ENCODE peak calls at places on chromosomes 13 and 19, in five cellular contexts. E is CD4-positive, CD25-positive, alpha-beta regulatory T cell; G is choroid plexus epithelial cell; R is GM12865; Q is keratinocyte. M is an unnamed sample.

GRCh38 chr19:7924651-7925170 is 1.2 kb downstream of the CTXN1 start:
- DNase-seq in G (no peak), E (no peak), R (no peak), Q (no peak), M (peak; percentile 18)

GRCh38 chr19:43638214-43638990 is 1.2 kb downstream of the CADM4 start:
- DNase-seq in G (no peak), E (no peak), Q (no peak), R (no peak), M (no peak)

GRCh38 chr13:97028441-97029299 is 34.4 kb upstream of the OXGR1 start:
- DNase-seq in R (peak; percentile 37), Q (no peak), G (peak; percentile 68), E (peak; percentile 8), M (peak; percentile 10)

GRCh38 chr19:54893406-54893805 is 12.5 kb upstream of the NCR1 start:
- DNase-seq in E (no peak), G (no peak), R (no peak), Q (no peak), M (no peak)

GRCh38 chr19:33280351-33280921 is 21.9 kb downstream of the CEBPA start:
- DNase-seq in G (no peak), R (peak; percentile 90), Q (no peak), E (no peak), M (peak; percentile 79)

GRCh38 chr13:38674208-38674607 is 12.7 kb upstream of the FREM2 start:
- DNase-seq in Q (no peak), G (no peak), E (no peak), R (no peak), M (no peak)

GRCh38 chr13:72290962-72291681 is 424.1 kb upstream of the DACH1 start:
- DNase-seq in R (no peak), Q (peak; percentile 21), E (no peak), G (peak; percentile 47), M (no peak)

GRCh38 chr13:33016414-33017409 is at the start of gene KL:
- DNase-seq in E (no peak), R (peak; percentile 62), G (no peak), Q (no peak), M (peak; percentile 64)

GRCh38 chr13:24207841-24208240 is 47.3 kb downstream of the SPATA13 start:
- DNase-seq in R (no peak), G (no peak), E (no peak), Q (no peak), M (no peak)

GRCh38 chr13:50574731-50575130 is 268.8 kb downstream of the DLEU7 start:
- DNase-seq in R (no peak), G (peak; percentile 53), Q (no peak), E (no peak), M (no peak)

GRCh38 chr19:9995999-9996398 is 14.3 kb downstream of the COL5A3 start:
- DNase-seq in G (no peak), R (no peak), E (no peak), Q (no peak), M (no peak)

GRCh38 chr19:4303778-4304508 is 455 bp upstream of the FSD1 start:
- DNase-seq in E (no peak), R (no peak), G (no peak), Q (no peak), M (no peak)

GRCh38 chr13:52851153-52851962 is 2.9 kb upstream of the PCDH8 start:
- DNase-seq in Q (no peak), R (peak; percentile 96), E (no peak), G (peak; percentile 13), M (peak; percentile 76)

GRCh38 chr19:861756-862528 is 2.5 kb downstream of the CFD start:
- DNase-seq in E (peak; percentile 53), G (peak; percentile 31), R (peak; percentile 70), Q (no peak), M (peak; percentile 75)

DNA sequence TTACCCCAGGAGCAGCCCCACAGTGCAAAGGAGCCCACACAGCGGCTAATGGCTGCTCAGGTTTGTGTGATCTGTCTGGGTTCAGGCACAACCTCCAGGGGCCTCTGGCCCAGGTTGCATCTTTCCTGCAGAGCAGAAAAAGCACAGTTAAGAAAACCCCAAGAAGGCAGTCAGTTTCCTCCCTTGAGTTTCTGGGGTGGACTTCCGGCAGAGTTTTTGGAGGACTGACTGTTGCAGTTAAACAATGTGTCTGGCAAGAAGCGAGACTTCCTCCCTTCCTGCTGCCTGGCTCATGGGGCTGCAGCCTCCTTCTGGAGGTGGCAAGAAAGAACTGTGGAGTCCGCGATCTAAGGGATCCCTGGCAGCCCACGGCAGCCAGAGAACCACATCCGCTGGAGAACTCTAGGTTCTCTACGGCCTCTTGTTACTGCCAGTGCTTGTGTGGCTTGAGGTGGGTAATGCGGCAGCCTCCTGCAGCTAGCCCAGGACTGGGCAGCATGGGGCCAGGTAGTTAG is 114.4 kb downstream of the ZDHHC20 start:
- DNase-seq in E (peak; percentile 37), R (peak; percentile 70), G (no peak), Q (no peak), M (peak; percentile 31)
- H3K4me3 ChIP-seq in E (peak overlapping the region; percentile 53), R (peak overlapping the region; percentile 63), G (no peak overlapping the region), Q (no peak overlapping the region), M (no peak overlapping the region)

DNA sequence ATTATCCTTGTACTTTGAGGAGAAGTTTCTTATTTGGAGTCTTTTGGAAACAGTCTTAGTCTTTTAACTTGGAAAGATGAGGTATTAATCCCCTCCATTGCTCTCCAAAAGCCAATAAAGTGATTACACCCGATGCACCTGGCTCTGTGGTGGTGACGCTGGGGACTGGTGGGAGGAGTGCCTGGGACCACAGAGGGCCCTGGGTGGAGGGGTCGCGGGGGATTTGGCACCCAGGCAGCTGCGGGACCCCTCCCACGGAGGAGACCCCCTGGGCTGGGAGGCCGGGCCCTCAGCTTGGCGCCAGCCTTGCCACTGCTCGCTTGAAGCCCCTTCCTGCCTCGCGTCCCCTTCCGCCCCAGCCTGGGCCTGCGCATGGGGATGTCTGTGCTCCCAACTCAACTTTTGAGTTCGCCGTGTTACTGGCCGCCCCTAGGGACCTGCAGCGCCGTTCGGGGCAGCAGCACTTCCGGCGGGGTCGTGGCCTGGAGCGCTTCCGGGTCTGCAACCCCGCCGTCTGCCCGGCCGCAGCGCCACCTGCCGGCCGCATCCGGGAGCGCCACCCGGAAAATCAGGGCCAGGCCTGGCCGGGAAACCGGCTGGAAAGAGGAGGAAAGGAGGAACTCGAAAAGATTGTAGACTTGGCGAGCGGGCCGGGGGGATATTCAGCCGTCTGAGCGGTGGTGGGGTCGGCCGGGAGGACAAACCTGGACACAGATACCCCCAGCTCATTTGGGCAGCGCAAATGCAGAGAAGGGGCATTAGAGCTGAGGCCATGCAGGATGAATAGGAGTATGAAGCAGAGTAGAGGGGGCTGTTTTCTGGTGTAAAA is 8.4 kb downstream of the PEAK3 start:
- DNase-seq in G (peak; percentile 65), R (peak; percentile 97), E (peak; percentile 77), Q (no peak), M (peak; percentile 90)
- H3K4me3 ChIP-seq in G (peak overlapping the region; percentile 43), R (peak overlapping the region; percentile 90), E (peak overlapping the region; percentile 32), Q (no peak overlapping the region), M (peak overlapping the region; percentile 97)

GRCh38 chr13:107867701-107868661 is 347.4 kb downstream of the LIG4 start:
- DNase-seq in E (no peak), R (no peak), G (peak; percentile 71), Q (no peak), M (no peak)

GRCh38 chr13:107866007-107866665 is 349.2 kb downstream of the LIG4 start:
- DNase-seq in Q (no peak), E (no peak), G (peak; percentile 48), R (no peak), M (no peak)

GRCh38 chr13:107864543-107865460 is 350.5 kb downstream of the LIG4 start:
- DNase-seq in R (peak; percentile 26), G (peak; percentile 84), E (no peak), Q (no peak), M (no peak)

GRCh38 chr13:107865643-107866006 is 349.7 kb downstream of the LIG4 start:
- DNase-seq in G (peak; percentile 51), R (no peak), Q (no peak), E (no peak), M (no peak)

DNA sequence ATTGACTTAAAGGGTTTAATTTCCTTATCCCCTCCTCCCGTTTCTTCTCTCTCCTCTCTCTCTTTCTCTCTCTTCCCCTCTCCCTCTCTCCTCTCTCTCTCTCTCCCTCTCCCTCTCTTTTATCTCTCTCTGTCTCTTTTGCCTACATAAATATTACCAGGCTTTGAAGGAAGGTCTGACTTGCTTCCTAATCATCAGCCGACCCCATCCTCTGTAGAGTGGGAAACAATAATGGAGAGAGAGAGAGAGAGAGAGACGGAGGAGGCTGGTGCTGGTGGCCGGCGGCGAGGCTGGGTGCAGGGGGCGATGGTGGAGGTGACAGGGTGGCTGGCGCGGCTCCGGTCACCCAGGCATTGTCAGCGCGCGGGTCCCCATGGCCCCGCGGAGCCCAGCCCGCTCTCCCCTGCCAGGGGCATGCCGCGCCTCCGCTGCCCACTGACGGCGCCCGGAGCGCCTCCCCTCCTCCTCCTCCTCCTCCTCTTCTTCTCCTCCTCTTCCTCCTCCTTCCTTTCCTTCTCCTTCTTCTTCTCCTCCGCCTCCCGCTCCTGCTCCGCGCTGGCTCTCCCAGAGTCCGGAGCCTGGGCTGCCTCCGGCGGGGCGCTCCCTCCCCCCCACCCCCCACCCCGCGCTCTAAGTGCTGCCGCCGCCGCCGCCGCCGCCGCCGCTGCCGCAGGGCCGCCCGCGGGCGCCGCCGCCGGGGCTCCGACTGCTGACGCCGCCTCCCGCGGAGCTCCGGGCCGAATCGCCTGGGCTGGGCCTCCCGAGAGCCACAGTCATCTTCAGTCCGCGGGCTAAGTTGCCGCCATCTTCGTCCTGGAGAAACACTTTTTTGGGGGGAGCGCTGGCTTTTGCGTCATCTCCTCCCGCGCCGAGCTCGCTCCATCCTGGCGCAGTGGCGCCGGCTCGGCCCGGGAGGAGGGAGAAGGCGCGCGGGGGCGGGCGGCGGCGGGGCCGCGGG is 348.4 kb downstream of the LIG4 start:
- DNase-seq in R (no peak), G (peak; percentile 59), E (no peak), Q (no peak), M (no peak)
- H3K4me3 ChIP-seq in R (no peak overlapping the region), G (peak overlapping the region; percentile 81), E (no peak overlapping the region), Q (no peak overlapping the region), M (no peak overlapping the region)

GRCh38 chr13:66996503-66996902 is 233.6 kb downstream of the PCDH9 start:
- DNase-seq in Q (no peak), G (peak; percentile 8), R (no peak), E (no peak), M (no peak)
- H3K4me3 ChIP-seq in Q (no peak overlapping the region), G (no peak overlapping the region), R (no peak overlapping the region), E (no peak overlapping the region), M (no peak overlapping the region)

M was measured in GM06990.